ENCODE peak calls at places on chromosomes 2 and 18, in five cellular contexts. One of them, this sample, is unnamed.

GRCh38 chr2:73922681-73923080 is 4.0 kb upstream of the DGUOK start:
- DNase-seq in nephron progenitor cell: no peak
- DNase-seq in NCI-H1105: no peak
- DNase-seq in naive B cell: no peak
- DNase-seq in NCI-H2171: no peak
- DNase-seq in this sample: no peak

GRCh38 chr2:222146488-222146887 is 152.3 kb downstream of the PAX3 start:
- DNase-seq in nephron progenitor cell: no peak
- DNase-seq in NCI-H1105: no peak
- DNase-seq in naive B cell: no peak
- DNase-seq in NCI-H2171: no peak
- DNase-seq in this sample: no peak

GRCh38 chr18:61921621-61922235 is 28.9 kb upstream of the RNF152 start:
- DNase-seq in nephron progenitor cell: no peak
- DNase-seq in NCI-H1105: no peak
- DNase-seq in naive B cell: no peak
- DNase-seq in NCI-H2171: no peak
- DNase-seq in this sample: no peak

GRCh38 chr2:240876475-240877251 is 8.0 kb downstream of the AGXT start:
- DNase-seq in nephron progenitor cell: no peak
- DNase-seq in NCI-H1105: no peak
- DNase-seq in naive B cell: no peak
- DNase-seq in NCI-H2171: no peak
- DNase-seq in this sample: no peak

GRCh38 chr18:2606335-2606734 is 35.0 kb downstream of the NDC80 start:
- DNase-seq in nephron progenitor cell: no peak
- DNase-seq in NCI-H1105: no peak
- DNase-seq in naive B cell: no peak
- DNase-seq in NCI-H2171: no peak
- DNase-seq in this sample: no peak

GRCh38 chr2:39119732-39120520 is 925 bp downstream of the SOS1 start:
- DNase-seq in nephron progenitor cell: peak; percentile 67
- DNase-seq in NCI-H1105: peak; percentile 11
- DNase-seq in naive B cell: peak; percentile 66
- DNase-seq in NCI-H2171: peak; percentile 16
- DNase-seq in this sample: peak; percentile 22

GRCh38 chr2:183903026-183903425 is 695.3 kb upstream of the ZNF804A start:
- DNase-seq in nephron progenitor cell: no peak
- DNase-seq in NCI-H1105: no peak
- DNase-seq in naive B cell: no peak
- DNase-seq in NCI-H2171: no peak
- DNase-seq in this sample: no peak

GRCh38 chr18:22171263-22171838 is 2.0 kb downstream of the GATA6 start:
- DNase-seq in nephron progenitor cell: peak; percentile 40
- DNase-seq in NCI-H1105: no peak
- DNase-seq in naive B cell: no peak
- DNase-seq in NCI-H2171: no peak
- DNase-seq in this sample: no peak

GRCh38 chr2:239561448-239562001 is 160.7 kb upstream of the HDAC4 start:
- DNase-seq in nephron progenitor cell: no peak
- DNase-seq in NCI-H1105: no peak
- DNase-seq in naive B cell: no peak
- DNase-seq in NCI-H2171: no peak
- DNase-seq in this sample: no peak

GRCh38 chr2:188294547-188294946 is 2.9 kb downstream of the GULP1 start:
- DNase-seq in nephron progenitor cell: no peak
- DNase-seq in NCI-H1105: no peak
- DNase-seq in naive B cell: no peak
- DNase-seq in NCI-H2171: no peak
- DNase-seq in this sample: no peak

GRCh38 chr2:234158812-234159211 is 108.3 kb downstream of the SPP2 start:
- DNase-seq in nephron progenitor cell: no peak
- DNase-seq in NCI-H1105: no peak
- DNase-seq in naive B cell: no peak
- DNase-seq in NCI-H2171: no peak
- DNase-seq in this sample: no peak

This sample was measured in AML-193.